ENCODE peak calls at places on chromosomes 6 and 20, in five cellular contexts. K is omental fat pad; D is fibroblast of the aortic adventitia; W is stimulated activated naive CD4-positive, alpha-beta T cell treated with Interleukin-2 at 50 U/mL for 16 hours; J is effector CD4-positive, alpha-beta T cell. Y is an unnamed sample.
A peak's percentile ranks its signal among the peaks of the same experiment; 100 is the strongest.

GRCh38 chr6:66948106-66948505 is 1241.1 kb upstream of the EYS start:
- DNase-seq in W (no peak), D (no peak), J (no peak), K (no peak), Y (no peak)

GRCh38 chr6:43993881-43994523 is 133.2 kb downstream of the MRPL14 start:
- DNase-seq in J (no peak), D (no peak), W (no peak), K (peak; percentile 23), Y (no peak)

GRCh38 chr20:46047821-46048220 is 18.8 kb downstream of the SLC12A5 start:
- DNase-seq in K (no peak), D (no peak), J (no peak), W (no peak), Y (no peak)

GRCh38 chr6:4383910-4384637 is 248.7 kb upstream of the ECI2 start:
- DNase-seq in K (no peak), D (no peak), W (no peak), J (no peak), Y (no peak)

GRCh38 chr20:54086444-54087134 is 16.2 kb upstream of the BCAS1 start:
- DNase-seq in K (no peak), D (peak; percentile 55), J (no peak), W (no peak), Y (peak; percentile 73)

GRCh38 chr6:130700397-130700796 is 126.8 kb upstream of the SMLR1 start:
- DNase-seq in K (no peak), D (no peak), W (no peak), J (no peak), Y (no peak)

GRCh38 chr6:133368664-133369063 is 127.5 kb downstream of the EYA4 start:
- DNase-seq in K (no peak), W (no peak), D (no peak), J (no peak), Y (no peak)

GRCh38 chr6:53492860-53493634 is 51.9 kb downstream of the GCLC start:
- DNase-seq in W (peak; percentile 30), D (peak; percentile 83), J (no peak), K (no peak), Y (peak; percentile 64)

GRCh38 chr6:11381801-11382513 is 149.5 kb upstream of the NEDD9 start:
- DNase-seq in J (peak; percentile 60), K (no peak), D (no peak), W (peak; percentile 69), Y (no peak)

GRCh38 chr6:52399511-52400315 is 20.4 kb upstream of the EFHC1 start:
- DNase-seq in D (peak; percentile 80), K (no peak), J (no peak), W (no peak), Y (peak; percentile 68)

GRCh38 chr20:7736336-7736735 is 203.9 kb downstream of the HAO1 start:
- DNase-seq in D (peak; percentile 82), K (no peak), J (no peak), W (no peak), Y (no peak)

GRCh38 chr20:53345536-53346070 is 248.0 kb downstream of the ZNF217 start:
- DNase-seq in K (no peak), J (no peak), D (no peak), W (no peak), Y (no peak)

GRCh38 chr6:168452685-168453377 is 11.8 kb downstream of the SMOC2 start:
- DNase-seq in K (no peak), W (no peak), D (peak; percentile 37), J (no peak), Y (no peak)

GRCh38 chr20:20593447-20594170 is 118.8 kb downstream of the RALGAPA2 start:
- DNase-seq in W (no peak), K (no peak), D (peak; percentile 57), J (no peak), Y (peak; percentile 50)

GRCh38 chr20:62860924-62861691 is 514 bp downstream of the TCFL5 start:
- DNase-seq in K (no peak), D (no peak), W (peak; percentile 37), J (peak; percentile 40), Y (peak; percentile 20)

GRCh38 chr6:132830236-132830799 is 15.9 kb downstream of the RPS12 start:
- DNase-seq in J (no peak), W (no peak), K (no peak), D (peak; percentile 37), Y (peak; percentile 38)

GRCh38 chr6:137237413-137238170 is 18.4 kb upstream of the IFNGR1 start:
- DNase-seq in K (no peak), J (no peak), D (peak; percentile 90), W (no peak), Y (peak; percentile 67)

GRCh38 chr20:45336530-45337366 is 11.5 kb downstream of the SDC4 start:
- DNase-seq in J (no peak), K (no peak), D (peak; percentile 84), W (no peak), Y (peak; percentile 93)

GRCh38 chr20:47534405-47534804 is 32.7 kb downstream of the NCOA3 start:
- DNase-seq in D (no peak), K (no peak), J (no peak), W (no peak), Y (no peak)

Y was measured in AG10803.